ENCODE peak calls at places on chromosomes 11 and 22, in ten cellular contexts. One of them, this sample, is unnamed.

GRCh38 chr22:19679476-19680099 is 34.7 kb upstream of the SEPTIN5 start:
- DNase-seq in lower leg skin: no peak
- DNase-seq in GM12865: peak; percentile 15
- DNase-seq in nephron progenitor cell: peak; percentile 60
- DNase-seq in cardiac fibroblast: no peak
- DNase-seq in fibroblast of villous mesenchyme: peak; percentile 18
- DNase-seq in upper lobe of right lung: peak; percentile 82
- DNase-seq in BJ: no peak
- DNase-seq in mucosa of descending colon: peak; percentile 54
- DNase-seq in adrenal gland: peak; percentile 54
- DNase-seq in this sample: peak; percentile 58

GRCh38 chr22:36397081-36397766 is 9.5 kb upstream of the MYH9 start:
- DNase-seq in lower leg skin: no peak
- DNase-seq in GM12865: no peak
- DNase-seq in nephron progenitor cell: no peak
- DNase-seq in cardiac fibroblast: peak; percentile 87
- DNase-seq in fibroblast of villous mesenchyme: peak; percentile 71
- DNase-seq in upper lobe of right lung: peak; percentile 68
- DNase-seq in BJ: no peak
- DNase-seq in mucosa of descending colon: no peak
- DNase-seq in adrenal gland: no peak
- DNase-seq in this sample: no peak

GRCh38 chr11:69874984-69875673 is 55.9 kb upstream of the FGF3 start:
- DNase-seq in lower leg skin: peak; percentile 65
- DNase-seq in GM12865: no peak
- DNase-seq in nephron progenitor cell: no peak
- DNase-seq in cardiac fibroblast: no peak
- DNase-seq in fibroblast of villous mesenchyme: no peak
- DNase-seq in upper lobe of right lung: peak; percentile 57
- DNase-seq in BJ: no peak
- DNase-seq in mucosa of descending colon: no peak
- DNase-seq in adrenal gland: no peak
- DNase-seq in this sample: no peak

GRCh38 chr22:44399906-44400762 is 87.4 kb upstream of the SHISAL1 start:
- DNase-seq in lower leg skin: peak; percentile 60
- DNase-seq in GM12865: no peak
- DNase-seq in nephron progenitor cell: no peak
- DNase-seq in cardiac fibroblast: no peak
- DNase-seq in fibroblast of villous mesenchyme: no peak
- DNase-seq in upper lobe of right lung: peak; percentile 45
- DNase-seq in BJ: no peak
- DNase-seq in mucosa of descending colon: no peak
- DNase-seq in adrenal gland: no peak
- DNase-seq in this sample: no peak

GRCh38 chr22:47233316-47234243 is 471.1 kb downstream of the TBC1D22A start:
- DNase-seq in lower leg skin: peak; percentile 75
- DNase-seq in GM12865: no peak
- DNase-seq in nephron progenitor cell: no peak
- DNase-seq in cardiac fibroblast: no peak
- DNase-seq in fibroblast of villous mesenchyme: no peak
- DNase-seq in upper lobe of right lung: no peak
- DNase-seq in BJ: no peak
- DNase-seq in mucosa of descending colon: no peak
- DNase-seq in adrenal gland: no peak
- DNase-seq in this sample: no peak

GRCh38 chr11:83156150-83156995 is 558 bp upstream of the PCF11 start:
- DNase-seq in lower leg skin: peak; percentile 100
- DNase-seq in GM12865: peak; percentile 100
- DNase-seq in nephron progenitor cell: peak; percentile 98
- DNase-seq in cardiac fibroblast: no peak
- DNase-seq in fibroblast of villous mesenchyme: peak; percentile 100
- DNase-seq in upper lobe of right lung: peak; percentile 98
- DNase-seq in BJ: peak; percentile 100
- DNase-seq in mucosa of descending colon: no peak
- DNase-seq in adrenal gland: peak; percentile 100
- DNase-seq in this sample: peak; percentile 97

GRCh38 chr11:117300301-117300700 is 9.2 kb downstream of the BACE1-AS start:
- DNase-seq in lower leg skin: no peak
- DNase-seq in GM12865: no peak
- DNase-seq in nephron progenitor cell: peak; percentile 56
- DNase-seq in cardiac fibroblast: peak; percentile 10
- DNase-seq in fibroblast of villous mesenchyme: peak; percentile 61
- DNase-seq in upper lobe of right lung: peak; percentile 71
- DNase-seq in BJ: no peak
- DNase-seq in mucosa of descending colon: no peak
- DNase-seq in adrenal gland: peak; percentile 58
- DNase-seq in this sample: no peak

GRCh38 chr22:41983516-41983915 is 14.3 kb downstream of the SEPTIN3 start:
- DNase-seq in lower leg skin: no peak
- DNase-seq in GM12865: no peak
- DNase-seq in nephron progenitor cell: no peak
- DNase-seq in cardiac fibroblast: peak; percentile 52
- DNase-seq in fibroblast of villous mesenchyme: peak; percentile 65
- DNase-seq in upper lobe of right lung: no peak
- DNase-seq in BJ: peak; percentile 48
- DNase-seq in mucosa of descending colon: no peak
- DNase-seq in adrenal gland: no peak
- DNase-seq in this sample: no peak

GRCh38 chr22:31876156-31877035 is 67.9 kb upstream of the YWHAH start:
- DNase-seq in lower leg skin: no peak
- DNase-seq in GM12865: no peak
- DNase-seq in nephron progenitor cell: no peak
- DNase-seq in cardiac fibroblast: peak; percentile 59
- DNase-seq in fibroblast of villous mesenchyme: peak; percentile 24
- DNase-seq in upper lobe of right lung: no peak
- DNase-seq in BJ: peak; percentile 18
- DNase-seq in mucosa of descending colon: no peak
- DNase-seq in adrenal gland: no peak
- DNase-seq in this sample: no peak

GRCh38 chr22:31871475-31871874 is 72.9 kb upstream of the YWHAH start:
- DNase-seq in lower leg skin: no peak
- DNase-seq in GM12865: no peak
- DNase-seq in nephron progenitor cell: no peak
- DNase-seq in cardiac fibroblast: no peak
- DNase-seq in fibroblast of villous mesenchyme: no peak
- DNase-seq in upper lobe of right lung: no peak
- DNase-seq in BJ: no peak
- DNase-seq in mucosa of descending colon: no peak
- DNase-seq in adrenal gland: no peak
- DNase-seq in this sample: no peak

GRCh38 chr22:31870890-31871289 is 73.4 kb upstream of the YWHAH start:
- DNase-seq in lower leg skin: no peak
- DNase-seq in GM12865: no peak
- DNase-seq in nephron progenitor cell: no peak
- DNase-seq in cardiac fibroblast: peak; percentile 90
- DNase-seq in fibroblast of villous mesenchyme: peak; percentile 71
- DNase-seq in upper lobe of right lung: no peak
- DNase-seq in BJ: peak; percentile 27
- DNase-seq in mucosa of descending colon: peak; percentile 36
- DNase-seq in adrenal gland: no peak
- DNase-seq in this sample: no peak

GRCh38 chr22:31874821-31875220 is 69.5 kb upstream of the YWHAH start:
- DNase-seq in lower leg skin: no peak
- DNase-seq in GM12865: no peak
- DNase-seq in nephron progenitor cell: no peak
- DNase-seq in cardiac fibroblast: no peak
- DNase-seq in fibroblast of villous mesenchyme: no peak
- DNase-seq in upper lobe of right lung: no peak
- DNase-seq in BJ: no peak
- DNase-seq in mucosa of descending colon: no peak
- DNase-seq in adrenal gland: no peak
- DNase-seq in this sample: no peak

GRCh38 chr22:31872209-31872608 is 72.1 kb upstream of the YWHAH start:
- DNase-seq in lower leg skin: no peak
- DNase-seq in GM12865: peak; percentile 23
- DNase-seq in nephron progenitor cell: no peak
- DNase-seq in cardiac fibroblast: no peak
- DNase-seq in fibroblast of villous mesenchyme: peak; percentile 14
- DNase-seq in upper lobe of right lung: no peak
- DNase-seq in BJ: no peak
- DNase-seq in mucosa of descending colon: no peak
- DNase-seq in adrenal gland: no peak
- DNase-seq in this sample: no peak
- TF ChIP-seq CTCF in lower leg skin: no peak
- TF ChIP-seq CTCF in GM12865: peak; percentile 9
- TF ChIP-seq CTCF in nephron progenitor cell: no peak
- TF ChIP-seq CTCF in cardiac fibroblast: no peak
- TF ChIP-seq CTCF in fibroblast of villous mesenchyme: peak; percentile 31
- TF ChIP-seq CTCF in upper lobe of right lung: peak; percentile 11
- TF ChIP-seq CTCF in BJ: no peak
- TF ChIP-seq CTCF in mucosa of descending colon: no peak
- TF ChIP-seq CTCF in adrenal gland: no peak
- TF ChIP-seq CTCF in this sample: peak; percentile 9

GRCh38 chr11:61545921-61546320 is 35.0 kb downstream of the SYT7 start:
- DNase-seq in lower leg skin: no peak
- DNase-seq in GM12865: no peak
- DNase-seq in nephron progenitor cell: no peak
- DNase-seq in cardiac fibroblast: no peak
- DNase-seq in fibroblast of villous mesenchyme: no peak
- DNase-seq in upper lobe of right lung: no peak
- DNase-seq in BJ: no peak
- DNase-seq in mucosa of descending colon: no peak
- DNase-seq in adrenal gland: no peak
- DNase-seq in this sample: no peak

GRCh38 chr11:61544466-61544865 is 35.9 kb downstream of the LRRC10B start:
- DNase-seq in lower leg skin: no peak
- DNase-seq in GM12865: no peak
- DNase-seq in nephron progenitor cell: no peak
- DNase-seq in cardiac fibroblast: no peak
- DNase-seq in fibroblast of villous mesenchyme: no peak
- DNase-seq in upper lobe of right lung: no peak
- DNase-seq in BJ: no peak
- DNase-seq in mucosa of descending colon: no peak
- DNase-seq in adrenal gland: no peak
- DNase-seq in this sample: no peak

GRCh38 chr11:61543606-61544306 is 35.2 kb downstream of the LRRC10B start:
- DNase-seq in lower leg skin: no peak
- DNase-seq in GM12865: no peak
- DNase-seq in nephron progenitor cell: no peak
- DNase-seq in cardiac fibroblast: peak; percentile 83
- DNase-seq in fibroblast of villous mesenchyme: peak; percentile 41
- DNase-seq in upper lobe of right lung: no peak
- DNase-seq in BJ: no peak
- DNase-seq in mucosa of descending colon: no peak
- DNase-seq in adrenal gland: no peak
- DNase-seq in this sample: no peak

GRCh38 chr11:61546663-61547062 is 34.2 kb downstream of the SYT7 start:
- DNase-seq in lower leg skin: no peak
- DNase-seq in GM12865: no peak
- DNase-seq in nephron progenitor cell: no peak
- DNase-seq in cardiac fibroblast: no peak
- DNase-seq in fibroblast of villous mesenchyme: no peak
- DNase-seq in upper lobe of right lung: no peak
- DNase-seq in BJ: no peak
- DNase-seq in mucosa of descending colon: no peak
- DNase-seq in adrenal gland: no peak
- DNase-seq in this sample: no peak

DNA sequence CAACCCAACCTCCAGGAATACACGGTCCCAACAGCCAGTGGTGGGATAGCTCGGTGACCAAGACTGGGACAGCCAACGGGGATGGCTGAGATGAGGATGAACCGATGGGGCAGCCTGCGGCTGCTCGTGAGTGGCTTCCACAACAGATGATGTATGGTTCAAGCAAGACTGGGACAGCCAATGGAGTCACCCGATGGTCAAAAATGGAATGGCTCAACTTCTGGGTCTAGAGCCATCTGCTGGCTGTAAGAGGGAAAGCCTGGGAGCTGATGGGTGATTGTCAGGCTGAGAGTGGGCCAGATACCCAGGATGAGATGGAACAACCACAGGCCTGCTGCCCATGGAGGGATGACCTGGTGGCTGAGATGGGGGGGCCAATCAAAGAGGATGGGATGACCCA is 35.5 kb downstream of the SYT7 start:
- DNase-seq in lower leg skin: no peak
- DNase-seq in GM12865: no peak
- DNase-seq in nephron progenitor cell: no peak
- DNase-seq in cardiac fibroblast: peak; percentile 37
- DNase-seq in fibroblast of villous mesenchyme: no peak
- DNase-seq in upper lobe of right lung: no peak
- DNase-seq in BJ: no peak
- DNase-seq in mucosa of descending colon: no peak
- DNase-seq in adrenal gland: no peak
- DNase-seq in this sample: peak; percentile 71
- TF ChIP-seq CTCF in lower leg skin: no peak
- TF ChIP-seq CTCF in GM12865: peak; percentile 33
- TF ChIP-seq CTCF in nephron progenitor cell: no peak
- TF ChIP-seq CTCF in cardiac fibroblast: peak; percentile 62
- TF ChIP-seq CTCF in fibroblast of villous mesenchyme: peak; percentile 46
- TF ChIP-seq CTCF in upper lobe of right lung: peak; percentile 10
- TF ChIP-seq CTCF in BJ: peak; percentile 37
- TF ChIP-seq CTCF in mucosa of descending colon: no peak
- TF ChIP-seq CTCF in adrenal gland: no peak
- TF ChIP-seq CTCF in this sample: peak; percentile 29

GRCh38 chr22:39481054-39481453 is 21.0 kb upstream of the MIEF1 start:
- DNase-seq in lower leg skin: no peak
- DNase-seq in GM12865: no peak
- DNase-seq in nephron progenitor cell: no peak
- DNase-seq in cardiac fibroblast: no peak
- DNase-seq in fibroblast of villous mesenchyme: no peak
- DNase-seq in upper lobe of right lung: no peak
- DNase-seq in BJ: no peak
- DNase-seq in mucosa of descending colon: no peak
- DNase-seq in adrenal gland: no peak
- DNase-seq in this sample: no peak
- TF ChIP-seq CTCF in lower leg skin: no peak
- TF ChIP-seq CTCF in GM12865: no peak
- TF ChIP-seq CTCF in nephron progenitor cell: no peak
- TF ChIP-seq CTCF in cardiac fibroblast: no peak
- TF ChIP-seq CTCF in fibroblast of villous mesenchyme: no peak
- TF ChIP-seq CTCF in upper lobe of right lung: no peak
- TF ChIP-seq CTCF in BJ: no peak
- TF ChIP-seq CTCF in mucosa of descending colon: no peak
- TF ChIP-seq CTCF in adrenal gland: no peak
- TF ChIP-seq CTCF in this sample: no peak

DNA sequence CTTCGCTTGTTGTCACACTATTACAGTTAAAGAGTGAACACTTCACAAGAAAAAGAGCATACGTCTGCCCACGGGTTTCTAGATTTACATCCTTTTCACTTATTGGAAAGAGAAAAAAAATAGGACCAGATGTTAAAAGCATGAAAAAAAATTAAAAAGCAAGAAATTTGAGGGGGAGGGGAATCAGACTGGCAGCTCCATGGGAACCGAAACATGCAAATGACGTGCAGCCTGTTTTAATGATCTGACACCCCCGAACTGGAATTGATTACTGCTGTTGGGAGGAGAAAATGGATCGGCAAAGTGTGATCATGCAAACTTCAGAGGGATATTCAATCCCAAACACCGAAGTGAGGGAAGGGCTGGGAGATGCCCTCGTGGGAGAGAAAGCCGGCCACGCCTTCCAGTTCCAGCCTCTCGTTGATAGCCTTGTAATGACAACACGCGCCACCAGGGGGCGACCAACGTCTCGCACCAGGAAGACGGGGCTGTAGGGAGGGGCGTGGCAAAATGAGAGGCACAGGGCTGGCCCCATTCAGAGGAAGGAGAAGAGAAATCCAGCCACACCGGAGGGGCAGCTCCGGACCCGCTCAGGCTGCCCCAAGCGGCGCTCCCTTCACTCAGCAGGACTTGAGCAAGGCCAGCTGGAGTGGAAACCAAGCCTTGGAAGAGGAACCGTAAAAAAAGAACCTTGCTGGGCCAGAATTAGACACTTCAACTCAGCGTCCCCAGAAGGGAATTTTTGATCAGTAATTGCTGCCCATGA is 53.8 kb upstream of the SYT13 start:
- DNase-seq in lower leg skin: peak; percentile 98
- DNase-seq in GM12865: peak; percentile 94
- DNase-seq in nephron progenitor cell: peak; percentile 98
- DNase-seq in cardiac fibroblast: peak; percentile 90
- DNase-seq in fibroblast of villous mesenchyme: peak; percentile 85
- DNase-seq in upper lobe of right lung: peak; percentile 96
- DNase-seq in BJ: peak; percentile 14
- DNase-seq in mucosa of descending colon: peak; percentile 99
- DNase-seq in adrenal gland: peak; percentile 97
- DNase-seq in this sample: peak; percentile 91
- TF ChIP-seq CTCF in lower leg skin: no peak
- TF ChIP-seq CTCF in GM12865: peak; percentile 91
- TF ChIP-seq CTCF in nephron progenitor cell: peak; percentile 95
- TF ChIP-seq CTCF in cardiac fibroblast: peak; percentile 89
- TF ChIP-seq CTCF in fibroblast of villous mesenchyme: peak; percentile 69
- TF ChIP-seq CTCF in upper lobe of right lung: peak; percentile 97
- TF ChIP-seq CTCF in BJ: peak; percentile 93
- TF ChIP-seq CTCF in mucosa of descending colon: peak; percentile 87
- TF ChIP-seq CTCF in adrenal gland: peak; percentile 91
- TF ChIP-seq CTCF in this sample: peak; percentile 90